ENCODE peak calls at places on chromosomes 5 and 9, in seven cellular contexts. X, Z, R, T, U, E and J are unnamed samples.

GRCh38 chr9:75168270-75169185 is 80.2 kb downstream of the OSTF1 start:
- DNase-seq in X (no peak), Z (no peak), R (no peak), T (no peak), U (no peak), E (no peak), J (no peak)

GRCh38 chr9:77851862-77852602 is 179.6 kb downstream of the GNAQ start:
- DNase-seq in X (no peak), Z (no peak), R (no peak), T (no peak), U (no peak), E (peak; percentile 54), J (no peak)

GRCh38 chr5:113163328-113163727 is 186.7 kb downstream of the DCP2 start:
- DNase-seq in X (no peak), Z (peak; percentile 27), R (no peak), T (no peak), U (peak; percentile 29), E (peak; percentile 22), J (no peak)

GRCh38 chr5:42419294-42419693 is 3.9 kb upstream of the GHR start:
- DNase-seq in X (no peak), Z (no peak), R (no peak), T (no peak), U (no peak), E (no peak), J (no peak)

GRCh38 chr5:54895816-54896341 is 89.5 kb downstream of the ESM1 start:
- DNase-seq in X (peak; percentile 34), Z (peak; percentile 76), R (peak; percentile 25), T (no peak), U (peak; percentile 59), E (peak; percentile 84), J (peak; percentile 62)

GRCh38 chr9:109780453-109781033 is 545 bp downstream of the PALM2AKAP2 start:
- DNase-seq in X (peak; percentile 11), Z (peak; percentile 61), R (no peak), T (no peak), U (peak; percentile 47), E (peak; percentile 15), J (peak; percentile 27)

GRCh38 chr9:134869554-134870310 is 10.9 kb upstream of the FCN2 start:
- DNase-seq in X (no peak), Z (no peak), R (no peak), T (peak; percentile 71), U (no peak), E (no peak), J (no peak)

GRCh38 chr9:130537346-130538050 is 41.9 kb upstream of the FUBP3 start:
- DNase-seq in X (no peak), Z (peak; percentile 37), R (no peak), T (no peak), U (peak; percentile 0), E (peak; percentile 11), J (peak; percentile 28)

GRCh38 chr9:94584555-94584954 is 9.1 kb downstream of the FBP2 start:
- DNase-seq in X (no peak), Z (no peak), R (no peak), T (no peak), U (no peak), E (no peak), J (no peak)

GRCh38 chr5:181205402-181205734 is 372 bp upstream of the TRIM7 start:
- DNase-seq in X (no peak), Z (no peak), R (no peak), T (no peak), U (no peak), E (no peak), J (no peak)

GRCh38 chr5:151153300-151153699 is 4.3 kb downstream of the ANXA6 start:
- DNase-seq in X (no peak), Z (no peak), R (no peak), T (no peak), U (no peak), E (no peak), J (no peak)

GRCh38 chr9:489198-490197 is 274.8 kb downstream of the DOCK8 start:
- DNase-seq in X (no peak), Z (no peak), R (no peak), T (no peak), U (no peak), E (no peak), J (no peak)

GRCh38 chr9:120864719-120865118 is 12.3 kb downstream of the PHF19 start:
- DNase-seq in X (no peak), Z (no peak), R (no peak), T (no peak), U (no peak), E (no peak), J (no peak)

GRCh38 chr9:91163773-91164471 is 197.8 kb downstream of the AUH start:
- DNase-seq in X (no peak), Z (no peak), R (no peak), T (no peak), U (no peak), E (no peak), J (no peak)

GRCh38 chr9:107793541-107793940 is 304.0 kb upstream of the KLF4 start:
- DNase-seq in X (no peak), Z (no peak), R (no peak), T (no peak), U (no peak), E (no peak), J (no peak)

GRCh38 chr9:36827593-36827992 is 206.5 kb downstream of the PAX5 start:
- DNase-seq in X (no peak), Z (no peak), R (no peak), T (peak; percentile 23), U (no peak), E (no peak), J (no peak)

GRCh38 chr5:126004636-126005035 is 418.6 kb upstream of the GRAMD2B start:
- DNase-seq in X (no peak), Z (no peak), R (no peak), T (no peak), U (no peak), E (no peak), J (no peak)

GRCh38 chr5:127326438-127326837 is 35.8 kb downstream of the MEGF10 start:
- DNase-seq in X (no peak), Z (no peak), R (no peak), T (no peak), U (no peak), E (no peak), J (no peak)

GRCh38 chr5:31952034-31952433 is 222.1 kb downstream of the GOLPH3 start:
- DNase-seq in X (no peak), Z (no peak), R (no peak), T (no peak), U (no peak), E (no peak), J (no peak)

GRCh38 chr9:115649991-115650472 is 503.6 kb upstream of the PAPPA start:
- DNase-seq in X (no peak), Z (peak; percentile 66), R (peak; percentile 32), T (peak; percentile 83), U (peak; percentile 96), E (peak; percentile 100), J (peak; percentile 74)

GRCh38 chr5:181246276-181247050 is 2.8 kb upstream of the RACK1 start:
- DNase-seq in X (peak; percentile 86), Z (peak; percentile 97), R (peak; percentile 88), T (peak; percentile 97), U (peak; percentile 86), E (peak; percentile 84), J (peak; percentile 96)

GRCh38 chr5:144247131-144247530 is 76.5 kb downstream of the KCTD16 start:
- DNase-seq in X (no peak), Z (no peak), R (no peak), T (no peak), U (no peak), E (peak; percentile 4), J (no peak)